ENCODE peak calls at places on chromosome 11, in eight cellular contexts. One of them, this sample, is unnamed.

GRCh38 chr11:6565988-6566703 is 37.3 kb downstream of the RRP8 start:
- DNase-seq in GM13977: peak; percentile 12
- DNase-seq in adrenal gland: no peak
- DNase-seq in mammary epithelial cell: no peak
- DNase-seq in RWPE1: no peak
- DNase-seq in lower lobe of right lung: no peak
- DNase-seq in tibial nerve: no peak
- DNase-seq in fibroblast of pulmonary artery: no peak
- DNase-seq in this sample: no peak

GRCh38 chr11:12288934-12289666 is 88.3 kb upstream of the PARVA start:
- DNase-seq in GM13977: peak; percentile 4
- DNase-seq in adrenal gland: no peak
- DNase-seq in mammary epithelial cell: no peak
- DNase-seq in RWPE1: no peak
- DNase-seq in lower lobe of right lung: no peak
- DNase-seq in tibial nerve: no peak
- DNase-seq in fibroblast of pulmonary artery: no peak
- DNase-seq in this sample: no peak

GRCh38 chr11:61482513-61482912 is 26.0 kb upstream of the LRRC10B start:
- DNase-seq in GM13977: no peak
- DNase-seq in adrenal gland: no peak
- DNase-seq in mammary epithelial cell: no peak
- DNase-seq in RWPE1: no peak
- DNase-seq in lower lobe of right lung: no peak
- DNase-seq in tibial nerve: no peak
- DNase-seq in fibroblast of pulmonary artery: no peak
- DNase-seq in this sample: no peak

GRCh38 chr11:103633819-103634590 is 402.4 kb upstream of the DDI1 start:
- DNase-seq in GM13977: no peak
- DNase-seq in adrenal gland: no peak
- DNase-seq in mammary epithelial cell: no peak
- DNase-seq in RWPE1: no peak
- DNase-seq in lower lobe of right lung: no peak
- DNase-seq in tibial nerve: no peak
- DNase-seq in fibroblast of pulmonary artery: peak; percentile 34
- DNase-seq in this sample: no peak

GRCh38 chr11:70517996-70518907 is 119.9 kb downstream of the CTTN start:
- DNase-seq in GM13977: no peak
- DNase-seq in adrenal gland: no peak
- DNase-seq in mammary epithelial cell: peak; percentile 95
- DNase-seq in RWPE1: peak; percentile 36
- DNase-seq in lower lobe of right lung: no peak
- DNase-seq in tibial nerve: no peak
- DNase-seq in fibroblast of pulmonary artery: no peak
- DNase-seq in this sample: no peak

GRCh38 chr11:12392672-12393071 is 15.3 kb downstream of the PARVA start:
- DNase-seq in GM13977: no peak
- DNase-seq in adrenal gland: no peak
- DNase-seq in mammary epithelial cell: peak; percentile 86
- DNase-seq in RWPE1: peak; percentile 82
- DNase-seq in lower lobe of right lung: no peak
- DNase-seq in tibial nerve: no peak
- DNase-seq in fibroblast of pulmonary artery: no peak
- DNase-seq in this sample: no peak

GRCh38 chr11:29119691-29120328 is 897.0 kb downstream of the KCNA4 start:
- DNase-seq in GM13977: no peak
- DNase-seq in adrenal gland: no peak
- DNase-seq in mammary epithelial cell: peak; percentile 16
- DNase-seq in RWPE1: peak; percentile 19
- DNase-seq in lower lobe of right lung: no peak
- DNase-seq in tibial nerve: no peak
- DNase-seq in fibroblast of pulmonary artery: peak; percentile 87
- DNase-seq in this sample: no peak

GRCh38 chr11:639324-639977 is 2.4 kb downstream of the DRD4 start:
- DNase-seq in GM13977: no peak
- DNase-seq in adrenal gland: no peak
- DNase-seq in mammary epithelial cell: no peak
- DNase-seq in RWPE1: no peak
- DNase-seq in lower lobe of right lung: no peak
- DNase-seq in tibial nerve: no peak
- DNase-seq in fibroblast of pulmonary artery: no peak
- DNase-seq in this sample: no peak

GRCh38 chr11:77102246-77103210 is at the start of gene OMP:
- DNase-seq in GM13977: no peak
- DNase-seq in adrenal gland: no peak
- DNase-seq in mammary epithelial cell: no peak
- DNase-seq in RWPE1: no peak
- DNase-seq in lower lobe of right lung: no peak
- DNase-seq in tibial nerve: no peak
- DNase-seq in fibroblast of pulmonary artery: no peak
- DNase-seq in this sample: no peak

GRCh38 chr11:77103319-77103718 is 679 bp downstream of the OMP start:
- DNase-seq in GM13977: no peak
- DNase-seq in adrenal gland: no peak
- DNase-seq in mammary epithelial cell: no peak
- DNase-seq in RWPE1: no peak
- DNase-seq in lower lobe of right lung: no peak
- DNase-seq in tibial nerve: no peak
- DNase-seq in fibroblast of pulmonary artery: no peak
- DNase-seq in this sample: no peak

GRCh38 chr11:77100166-77101042 is 2.2 kb upstream of the OMP start:
- DNase-seq in GM13977: no peak
- DNase-seq in adrenal gland: no peak
- DNase-seq in mammary epithelial cell: no peak
- DNase-seq in RWPE1: no peak
- DNase-seq in lower lobe of right lung: peak; percentile 14
- DNase-seq in tibial nerve: no peak
- DNase-seq in fibroblast of pulmonary artery: no peak
- DNase-seq in this sample: no peak

GRCh38 chr11:77104727-77105126 is 2.1 kb downstream of the OMP start:
- DNase-seq in GM13977: no peak
- DNase-seq in adrenal gland: no peak
- DNase-seq in mammary epithelial cell: no peak
- DNase-seq in RWPE1: no peak
- DNase-seq in lower lobe of right lung: no peak
- DNase-seq in tibial nerve: no peak
- DNase-seq in fibroblast of pulmonary artery: peak; percentile 27
- DNase-seq in this sample: no peak

GRCh38 chr11:77101043-77101537 is 1.6 kb upstream of the OMP start:
- DNase-seq in GM13977: peak; percentile 72
- DNase-seq in adrenal gland: no peak
- DNase-seq in mammary epithelial cell: peak; percentile 23
- DNase-seq in RWPE1: no peak
- DNase-seq in lower lobe of right lung: peak; percentile 5
- DNase-seq in tibial nerve: no peak
- DNase-seq in fibroblast of pulmonary artery: peak; percentile 46
- DNase-seq in this sample: no peak
- TF ChIP-seq CTCF in GM13977: peak; percentile 43
- TF ChIP-seq CTCF in adrenal gland: peak; percentile 42
- TF ChIP-seq CTCF in mammary epithelial cell: peak; percentile 58
- TF ChIP-seq CTCF in RWPE1: no peak
- TF ChIP-seq CTCF in lower lobe of right lung: peak; percentile 18
- TF ChIP-seq CTCF in tibial nerve: peak; percentile 20
- TF ChIP-seq CTCF in fibroblast of pulmonary artery: peak; percentile 71
- TF ChIP-seq CTCF in this sample: no peak

GRCh38 chr11:2400069-2400760 is at the start of gene TSSC4:
- DNase-seq in GM13977: peak; percentile 100
- DNase-seq in adrenal gland: peak; percentile 100
- DNase-seq in mammary epithelial cell: peak; percentile 100
- DNase-seq in RWPE1: peak; percentile 98
- DNase-seq in lower lobe of right lung: peak; percentile 100
- DNase-seq in tibial nerve: peak; percentile 99
- DNase-seq in fibroblast of pulmonary artery: peak; percentile 100
- DNase-seq in this sample: peak; percentile 95
- TF ChIP-seq CTCF in GM13977: peak; percentile 100
- TF ChIP-seq CTCF in adrenal gland: peak; percentile 97
- TF ChIP-seq CTCF in mammary epithelial cell: peak; percentile 97
- TF ChIP-seq CTCF in RWPE1: peak; percentile 98
- TF ChIP-seq CTCF in lower lobe of right lung: peak; percentile 96
- TF ChIP-seq CTCF in tibial nerve: peak; percentile 99
- TF ChIP-seq CTCF in fibroblast of pulmonary artery: peak; percentile 97
- TF ChIP-seq CTCF in this sample: peak; percentile 97

GRCh38 chr11:19961225-19961624 is 199.1 kb downstream of the DBX1 start:
- DNase-seq in GM13977: no peak
- DNase-seq in adrenal gland: no peak
- DNase-seq in mammary epithelial cell: no peak
- DNase-seq in RWPE1: no peak
- DNase-seq in lower lobe of right lung: no peak
- DNase-seq in tibial nerve: no peak
- DNase-seq in fibroblast of pulmonary artery: no peak
- DNase-seq in this sample: no peak
- TF ChIP-seq CTCF in GM13977: no peak
- TF ChIP-seq CTCF in adrenal gland: no peak
- TF ChIP-seq CTCF in mammary epithelial cell: no peak
- TF ChIP-seq CTCF in RWPE1: no peak
- TF ChIP-seq CTCF in lower lobe of right lung: no peak
- TF ChIP-seq CTCF in tibial nerve: no peak
- TF ChIP-seq CTCF in fibroblast of pulmonary artery: no peak
- TF ChIP-seq CTCF in this sample: no peak

DNA sequence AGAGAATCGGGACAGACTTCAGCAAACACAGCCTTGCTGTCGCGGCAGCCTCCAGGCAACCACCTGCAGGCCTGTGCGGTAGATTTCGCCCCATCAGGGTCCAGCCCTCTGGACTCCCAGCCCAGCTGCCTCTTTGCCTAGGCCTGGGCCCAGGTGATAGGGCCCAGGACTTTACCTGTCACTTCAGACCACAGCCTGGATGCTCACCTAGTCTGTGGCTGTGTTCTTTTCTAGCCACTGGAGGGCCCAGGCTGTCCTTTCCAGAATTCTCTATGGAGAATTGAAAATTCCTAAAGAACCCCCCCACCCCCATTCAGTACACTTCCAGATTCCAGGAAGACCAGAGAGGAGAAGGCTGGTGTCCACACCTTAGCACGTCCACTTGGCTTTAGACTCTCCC is 30.6 kb upstream of the RAB1B start:
- DNase-seq in GM13977: no peak
- DNase-seq in adrenal gland: no peak
- DNase-seq in mammary epithelial cell: no peak
- DNase-seq in RWPE1: no peak
- DNase-seq in lower lobe of right lung: no peak
- DNase-seq in tibial nerve: no peak
- DNase-seq in fibroblast of pulmonary artery: no peak
- DNase-seq in this sample: no peak
- TF ChIP-seq CTCF in GM13977: no peak
- TF ChIP-seq CTCF in adrenal gland: no peak
- TF ChIP-seq CTCF in mammary epithelial cell: no peak
- TF ChIP-seq CTCF in RWPE1: no peak
- TF ChIP-seq CTCF in lower lobe of right lung: no peak
- TF ChIP-seq CTCF in tibial nerve: no peak
- TF ChIP-seq CTCF in fibroblast of pulmonary artery: no peak
- TF ChIP-seq CTCF in this sample: no peak

DNA sequence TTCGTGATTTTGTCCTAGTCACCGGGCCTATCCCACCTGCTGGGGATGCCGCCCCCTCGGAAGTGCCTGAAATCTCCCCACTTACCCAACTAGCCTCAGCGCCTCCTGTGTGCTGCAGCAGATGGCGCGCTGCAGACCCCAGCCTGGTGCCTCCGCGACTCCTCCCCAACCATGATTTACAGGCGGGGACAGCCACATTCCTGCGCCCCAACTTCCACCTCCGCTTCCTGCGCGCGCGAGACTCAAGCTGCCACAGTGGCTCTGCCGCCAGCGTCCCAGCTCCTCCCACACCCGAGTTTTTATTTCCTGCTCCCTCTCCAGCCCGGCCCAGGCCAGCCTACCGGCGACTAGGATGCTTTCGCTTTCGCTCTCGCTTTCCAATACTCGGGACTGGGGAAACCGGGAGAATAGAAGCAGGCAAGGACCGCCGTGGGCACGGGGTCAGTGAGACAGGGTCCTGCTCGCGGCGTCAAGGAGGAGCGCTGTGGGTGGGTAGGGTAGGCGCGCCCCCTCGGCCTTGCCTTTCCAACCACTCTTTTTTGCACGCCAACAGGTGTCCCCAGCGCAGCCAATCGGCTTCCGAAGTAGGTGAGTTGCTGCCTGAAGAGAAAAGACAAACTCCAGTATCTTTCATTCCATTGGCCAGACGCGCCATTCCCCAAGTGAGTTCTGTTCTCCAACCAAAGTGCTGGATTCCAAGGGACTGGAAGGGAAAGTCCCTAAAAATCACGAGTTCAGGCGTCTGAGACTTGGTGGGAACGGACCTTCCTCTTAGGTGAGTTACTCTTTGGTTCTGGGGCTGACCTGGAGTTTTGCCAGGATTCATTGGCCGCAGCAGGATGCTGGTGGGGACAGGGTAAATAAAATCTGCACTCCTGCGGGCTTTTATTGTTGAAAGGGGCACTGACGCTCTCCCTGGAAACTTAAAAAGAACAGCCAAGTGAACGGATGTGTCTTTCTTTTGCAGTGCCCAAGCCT is at the start of gene FAM111A:
- DNase-seq in GM13977: peak; percentile 85
- DNase-seq in adrenal gland: peak; percentile 91
- DNase-seq in mammary epithelial cell: peak; percentile 97
- DNase-seq in RWPE1: peak; percentile 91
- DNase-seq in lower lobe of right lung: peak; percentile 95
- DNase-seq in tibial nerve: peak; percentile 69
- DNase-seq in fibroblast of pulmonary artery: peak; percentile 85
- DNase-seq in this sample: no peak
- TF ChIP-seq CTCF in GM13977: peak; percentile 75
- TF ChIP-seq CTCF in adrenal gland: no peak
- TF ChIP-seq CTCF in mammary epithelial cell: no peak
- TF ChIP-seq CTCF in RWPE1: peak; percentile 20
- TF ChIP-seq CTCF in lower lobe of right lung: peak; percentile 30
- TF ChIP-seq CTCF in tibial nerve: no peak
- TF ChIP-seq CTCF in fibroblast of pulmonary artery: peak; percentile 33
- TF ChIP-seq CTCF in this sample: peak; percentile 14